ENCODE peak calls at places on chromosomes 4 and X, in four cellular contexts. K is stomach, F is uterus, Y is GM12878. Z is an unnamed sample.

GRCh38 chr4:139209470-139210063 is 32.5 kb upstream of the ELF2 start:
- DNase-seq in F (no peak), Y (no peak), K (no peak), Z (no peak)

GRCh38 chr4:57151481-57151880 is 41.3 kb upstream of the IGFBP7 start:
- DNase-seq in F (no peak), Y (no peak), K (no peak), Z (no peak)

GRCh38 chrX:24506082-24506481 is 41.0 kb downstream of the PDK3 start:
- DNase-seq in Y (peak), K (no peak), F (no peak), Z (no peak)

GRCh38 chr4:114264877-114265291 is 285.4 kb upstream of the ARSJ start:
- DNase-seq in Y (no peak), F (no peak), K (no peak), Z (no peak)

GRCh38 chrX:140503714-140504351 is 1.0 kb downstream of the SOX3 start:
- DNase-seq in F (no peak), Y (no peak), K (no peak), Z (no peak)

GRCh38 chr4:184364100-184364921 is 110.0 kb downstream of the IRF2 start:
- DNase-seq in Y (no peak), K (no peak), F (no peak), Z (no peak)

GRCh38 chrX:151871244-151871643 is 41.4 kb upstream of the MAGEA4 start:
- DNase-seq in Y (no peak), K (no peak), F (no peak), Z (no peak)

GRCh38 chr4:143355540-143356217 is 19.0 kb downstream of the GAB1 start:
- DNase-seq in K (no peak), Y (no peak), F (no peak), Z (no peak)

GRCh38 chr4:158903079-158903456 is 134.2 kb downstream of the FNIP2 start:
- DNase-seq in F (no peak), Y (no peak), K (no peak), Z (no peak)

GRCh38 chr4:126995235-126995634 is 637.5 kb upstream of the INTU start:
- DNase-seq in K (no peak), F (no peak), Y (no peak), Z (no peak)

GRCh38 chrX:148893395-148893794 is 393.0 kb downstream of the AFF2 start:
- DNase-seq in K (no peak), F (no peak), Y (no peak), Z (no peak)

GRCh38 chr4:15707363-15707715 is 4.5 kb downstream of the BST1 start:
- DNase-seq in F (no peak), Y (no peak), K (no peak), Z (no peak)

GRCh38 chrX:22634081-22634480 is 361.4 kb downstream of the CBLL2 start:
- DNase-seq in K (no peak), F (no peak), Y (no peak), Z (no peak)

GRCh38 chr4:38663021-38663800 is 788 bp upstream of the KLF3 start:
- DNase-seq in F (peak), Y (no peak), K (peak), Z (peak)

GRCh38 chrX:72394518-72395163 is 88.9 kb upstream of the CITED1 start:
- DNase-seq in K (no peak), Y (no peak), F (no peak), Z (no peak)

GRCh38 chr4:182382941-182383340 is 139.7 kb downstream of the TENM3 start:
- DNase-seq in K (no peak), F (no peak), Y (no peak), Z (no peak)

GRCh38 chr4:6231663-6232165 is 31.4 kb upstream of the JAKMIP1 start:
- DNase-seq in K (no peak), Y (no peak), F (no peak), Z (no peak)

GRCh38 chr4:1727117-1728031 is 6.1 kb downstream of the TACC3 start:
- DNase-seq in K (peak), F (peak), Y (no peak), Z (no peak)
- TF ChIP-seq CTCF in K (no peak), F (no peak), Y (no peak), Z (no peak)

GRCh38 chr4:73593631-73594241 is 26.5 kb downstream of the RASSF6 start:
- DNase-seq in K (no peak), F (no peak), Y (no peak), Z (peak)
- TF ChIP-seq CTCF in K (peak), F (no peak), Y (peak), Z (peak)

DNA sequence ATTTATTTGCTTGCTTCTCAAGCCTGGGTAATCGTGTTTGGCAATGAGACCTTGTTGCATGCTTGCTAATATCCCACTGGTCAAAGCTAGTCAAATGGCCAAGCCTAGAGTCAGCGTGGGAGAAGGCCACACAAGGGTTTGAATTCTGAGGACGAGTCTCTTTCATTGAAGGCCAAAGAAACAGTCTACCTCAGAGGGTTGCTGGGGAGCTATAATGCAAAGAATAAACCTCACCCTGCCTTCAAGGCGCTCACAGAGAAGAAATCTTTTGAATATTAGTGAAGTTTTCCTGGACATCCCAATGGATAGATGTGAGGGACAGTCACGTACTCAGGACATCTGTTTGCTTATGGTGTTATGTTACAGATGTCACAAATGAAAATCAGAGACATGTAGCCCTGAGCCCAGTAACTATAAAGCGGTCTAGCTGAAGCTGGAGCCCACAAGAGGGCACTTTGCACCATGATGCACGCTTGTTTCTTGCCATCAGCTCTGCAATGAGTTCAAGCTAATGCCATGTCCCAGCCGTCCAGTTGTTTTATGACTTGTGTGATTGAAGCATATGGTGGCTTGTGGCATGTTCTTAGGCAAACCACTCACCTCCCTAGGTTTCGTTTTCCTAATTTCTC is 1.1 kb upstream of the TLR3 start:
- DNase-seq in K (peak), Y (peak), F (peak), Z (peak)
- TF ChIP-seq CTCF in K (peak), Y (peak), F (peak), Z (no peak)

DNA sequence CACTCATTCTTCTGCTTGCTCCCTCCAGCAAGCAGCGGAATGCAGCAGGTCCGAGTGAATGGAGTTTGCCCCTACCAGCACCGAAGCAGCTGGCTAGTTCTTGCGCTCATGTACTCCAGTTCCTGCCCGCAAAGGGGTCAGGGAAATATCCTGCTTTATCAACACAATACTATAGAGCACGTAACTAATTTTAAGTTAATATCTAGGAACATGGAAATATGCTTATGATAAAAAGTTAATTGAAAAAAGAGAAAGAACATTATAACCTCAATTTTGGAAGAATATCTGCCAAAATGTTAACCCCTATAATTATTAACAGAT is 195.6 kb downstream of the SNCA start:
- DNase-seq in Y (no peak), K (no peak), F (no peak), Z (no peak)
- TF ChIP-seq CTCF in Y (no peak), K (no peak), F (no peak), Z (peak)

GRCh38 chr4:24914460-24914859 is 1.6 kb upstream of the CCDC149 start:
- DNase-seq in Y (no peak), F (no peak), K (no peak), Z (no peak)
- TF ChIP-seq CTCF in Y (no peak), F (no peak), K (no peak), Z (no peak)

GRCh38 chr4:180462116-180462515 is 1781.1 kb upstream of the TENM3 start:
- DNase-seq in K (no peak), Y (no peak), F (no peak), Z (no peak)

GRCh38 chr4:180455226-180455625 is 1788.0 kb upstream of the TENM3 start:
- DNase-seq in Y (no peak), K (no peak), F (no peak), Z (no peak)

GRCh38 chr4:180456928-180457327 is 1786.3 kb upstream of the TENM3 start:
- DNase-seq in Y (no peak), F (no peak), K (no peak), Z (no peak)
- TF ChIP-seq CTCF in Y (peak), F (no peak), K (no peak), Z (peak)

Z was measured in endothelial cell.